ENCODE peak calls at places on chromosomes 16 and 17, in four cellular contexts. One of them, this sample, is unnamed.

GRCh38 chr16:12764813-12765212 is 38.9 kb downstream of the CPPED1 start:
- DNase-seq in HCT116: no peak
- DNase-seq in fibroblast of lung: no peak
- DNase-seq in coronary artery: no peak
- DNase-seq in this sample: no peak

GRCh38 chr17:80316927-80317705 is 56.5 kb downstream of the RNF213 start:
- DNase-seq in HCT116: no peak
- DNase-seq in fibroblast of lung: no peak
- DNase-seq in coronary artery: no peak
- DNase-seq in this sample: no peak

GRCh38 chr17:73091770-73092517 is 544 bp downstream of the SLC39A11 start:
- DNase-seq in HCT116: no peak
- DNase-seq in fibroblast of lung: peak
- DNase-seq in coronary artery: no peak
- DNase-seq in this sample: no peak

GRCh38 chr16:86826931-86827330 is 248.6 kb downstream of the FOXL1 start:
- DNase-seq in HCT116: no peak
- DNase-seq in fibroblast of lung: peak
- DNase-seq in coronary artery: no peak
- DNase-seq in this sample: no peak

GRCh38 chr17:76738468-76738850 is 540 bp downstream of the MFSD11 start:
- DNase-seq in HCT116: no peak
- DNase-seq in fibroblast of lung: no peak
- DNase-seq in coronary artery: no peak
- DNase-seq in this sample: no peak

GRCh38 chr17:6503641-6504195 is 52.6 kb downstream of the PITPNM3 start:
- DNase-seq in HCT116: no peak
- DNase-seq in fibroblast of lung: no peak
- DNase-seq in coronary artery: peak
- DNase-seq in this sample: no peak

GRCh38 chr17:82103588-82104451 is 5.8 kb upstream of the FASN start:
- DNase-seq in HCT116: no peak
- DNase-seq in fibroblast of lung: no peak
- DNase-seq in coronary artery: no peak
- DNase-seq in this sample: no peak

GRCh38 chr17:31696184-31696602 is 162.9 kb downstream of the COPRS start:
- DNase-seq in HCT116: no peak
- DNase-seq in fibroblast of lung: peak
- DNase-seq in coronary artery: peak
- DNase-seq in this sample: peak

GRCh38 chr17:5555254-5555653 is 29.1 kb downstream of the NLRP1 start:
- DNase-seq in HCT116: no peak
- DNase-seq in fibroblast of lung: peak
- DNase-seq in coronary artery: peak
- DNase-seq in this sample: peak

GRCh38 chr17:50847566-50847965 is 12.2 kb downstream of the WFIKKN2 start:
- DNase-seq in HCT116: no peak
- DNase-seq in fibroblast of lung: no peak
- DNase-seq in coronary artery: no peak
- DNase-seq in this sample: no peak

GRCh38 chr17:82018152-82019041 is 4.3 kb downstream of the CENPX start:
- DNase-seq in HCT116: no peak
- DNase-seq in fibroblast of lung: no peak
- DNase-seq in coronary artery: no peak
- DNase-seq in this sample: no peak

GRCh38 chr16:86924537-86924936 is 346.2 kb downstream of the FOXL1 start:
- DNase-seq in HCT116: no peak
- DNase-seq in fibroblast of lung: peak
- DNase-seq in coronary artery: no peak
- DNase-seq in this sample: peak

GRCh38 chr16:21638573-21638975 is 13.8 kb downstream of the IGSF6 start:
- DNase-seq in HCT116: no peak
- DNase-seq in fibroblast of lung: peak
- DNase-seq in coronary artery: no peak
- DNase-seq in this sample: no peak

GRCh38 chr17:1754430-1755112 is 7.3 kb upstream of the SERPINF1 start:
- DNase-seq in HCT116: no peak
- DNase-seq in fibroblast of lung: no peak
- DNase-seq in coronary artery: no peak
- DNase-seq in this sample: no peak

GRCh38 chr17:15377608-15378007 is 36.2 kb upstream of the TEKT3 start:
- DNase-seq in HCT116: peak
- DNase-seq in fibroblast of lung: peak
- DNase-seq in coronary artery: no peak
- DNase-seq in this sample: peak

GRCh38 chr17:44235583-44235936 is 16.1 kb upstream of the UBTF start:
- DNase-seq in HCT116: peak
- DNase-seq in fibroblast of lung: peak
- DNase-seq in coronary artery: no peak
- DNase-seq in this sample: no peak

GRCh38 chr17:28701987-28702751 is 9.5 kb downstream of the PROCA1 start:
- DNase-seq in HCT116: no peak
- DNase-seq in fibroblast of lung: no peak
- DNase-seq in coronary artery: no peak
- DNase-seq in this sample: no peak

DNA sequence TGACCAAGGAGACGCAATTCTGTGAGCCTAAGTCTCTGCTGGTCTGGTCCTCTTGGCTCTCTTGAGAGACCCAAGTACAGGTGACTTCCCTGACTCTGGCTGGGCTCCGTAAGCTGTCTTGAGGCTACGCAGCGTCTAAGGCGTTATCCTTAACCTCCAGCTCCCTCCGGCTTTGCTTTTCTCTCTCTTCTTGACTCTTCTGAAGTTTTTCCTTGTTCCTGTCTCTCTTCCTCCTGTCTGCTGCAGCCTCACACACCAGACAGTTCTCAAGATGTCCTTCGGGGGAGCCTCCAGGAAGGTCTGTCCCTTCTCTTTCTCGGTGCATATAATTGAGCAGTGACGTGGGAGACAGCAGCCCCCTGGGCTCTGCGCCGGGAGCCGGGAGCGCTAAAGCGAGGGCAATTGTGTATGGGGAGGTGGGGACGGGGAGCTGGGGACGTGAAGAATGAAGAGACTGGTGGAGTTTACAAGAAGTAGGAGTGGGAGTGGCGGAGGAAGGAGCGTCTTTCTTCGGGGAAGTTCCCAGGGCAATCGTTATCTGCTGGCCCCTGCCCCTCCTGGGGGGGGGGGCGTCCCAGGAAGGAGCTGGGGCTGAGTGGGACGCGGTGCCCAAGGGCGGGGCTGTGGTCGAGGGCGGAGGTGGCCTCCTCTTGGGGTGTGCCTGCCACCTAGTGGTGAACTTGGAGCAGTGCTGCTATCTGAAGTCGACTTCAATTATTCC is 6.9 kb upstream of the PIRT start:
- DNase-seq in HCT116: peak
- DNase-seq in fibroblast of lung: peak
- DNase-seq in coronary artery: no peak
- DNase-seq in this sample: peak
- H3K4me3 ChIP-seq in HCT116: no peak
- H3K4me3 ChIP-seq in fibroblast of lung: peak
- H3K4me3 ChIP-seq in coronary artery: peak
- H3K4me3 ChIP-seq in this sample: peak

DNA sequence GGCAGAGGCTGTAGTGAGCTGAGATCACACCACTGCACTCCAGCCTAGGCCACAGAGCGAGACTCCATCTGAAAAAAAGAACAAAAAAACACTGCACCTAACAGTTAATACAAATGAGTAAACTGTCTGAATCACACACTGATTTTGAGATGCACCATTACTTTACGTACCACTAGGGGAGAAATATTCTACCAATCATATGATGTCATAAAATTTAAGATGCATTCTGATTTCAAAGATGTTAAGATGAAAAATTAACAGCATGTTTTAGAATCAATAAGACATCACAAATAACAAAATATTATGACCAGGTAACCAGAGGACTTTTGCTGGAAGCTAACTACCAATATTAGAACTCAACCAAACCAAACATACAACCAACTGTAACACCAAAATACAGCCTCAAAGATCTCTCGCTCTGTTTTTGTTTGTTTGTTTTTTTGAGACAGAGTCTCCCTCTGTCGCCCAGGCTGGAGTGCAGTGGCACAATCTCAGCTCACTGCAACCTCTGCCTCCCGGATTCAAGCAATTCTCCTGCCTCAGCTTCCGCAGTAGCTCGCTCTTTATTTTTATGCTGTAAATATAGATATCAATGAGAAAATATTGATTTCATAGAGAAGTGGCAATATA is 31.6 kb downstream of the GLG1 start:
- DNase-seq in HCT116: no peak
- DNase-seq in fibroblast of lung: no peak
- DNase-seq in coronary artery: no peak
- DNase-seq in this sample: no peak
- TF ChIP-seq CTCF in HCT116: peak
- TF ChIP-seq CTCF in fibroblast of lung: no peak
- TF ChIP-seq CTCF in coronary artery: no peak
- TF ChIP-seq CTCF in this sample: no peak

GRCh38 chr16:62764572-62764971 is 728.3 kb upstream of the CDH8 start:
- DNase-seq in HCT116: no peak
- DNase-seq in fibroblast of lung: no peak
- DNase-seq in coronary artery: no peak
- DNase-seq in this sample: no peak
- H3K4me3 ChIP-seq in HCT116: no peak
- H3K4me3 ChIP-seq in fibroblast of lung: no peak
- H3K4me3 ChIP-seq in coronary artery: no peak
- H3K4me3 ChIP-seq in this sample: no peak

GRCh38 chr17:8430966-8431365 is 4.7 kb upstream of the NDEL1 start:
- DNase-seq in HCT116: no peak
- DNase-seq in fibroblast of lung: peak
- DNase-seq in coronary artery: peak
- DNase-seq in this sample: no peak
- TF ChIP-seq CTCF in HCT116: no peak
- TF ChIP-seq CTCF in fibroblast of lung: no peak
- TF ChIP-seq CTCF in coronary artery: no peak
- TF ChIP-seq CTCF in this sample: no peak

GRCh38 chr17:42982266-42982665 is 1.9 kb downstream of the RUNDC1 start:
- DNase-seq in HCT116: no peak
- DNase-seq in fibroblast of lung: no peak
- DNase-seq in coronary artery: no peak
- DNase-seq in this sample: no peak
- H3K4me3 ChIP-seq in HCT116: no peak
- H3K4me3 ChIP-seq in fibroblast of lung: no peak
- H3K4me3 ChIP-seq in coronary artery: no peak
- H3K4me3 ChIP-seq in this sample: peak

GRCh38 chr16:57801098-57801855 is 1.0 kb downstream of the KIFC3 start:
- DNase-seq in HCT116: no peak
- DNase-seq in fibroblast of lung: peak
- DNase-seq in coronary artery: no peak
- DNase-seq in this sample: peak
- TF ChIP-seq CTCF in HCT116: peak
- TF ChIP-seq CTCF in fibroblast of lung: no peak
- TF ChIP-seq CTCF in coronary artery: no peak
- TF ChIP-seq CTCF in this sample: peak

DNA sequence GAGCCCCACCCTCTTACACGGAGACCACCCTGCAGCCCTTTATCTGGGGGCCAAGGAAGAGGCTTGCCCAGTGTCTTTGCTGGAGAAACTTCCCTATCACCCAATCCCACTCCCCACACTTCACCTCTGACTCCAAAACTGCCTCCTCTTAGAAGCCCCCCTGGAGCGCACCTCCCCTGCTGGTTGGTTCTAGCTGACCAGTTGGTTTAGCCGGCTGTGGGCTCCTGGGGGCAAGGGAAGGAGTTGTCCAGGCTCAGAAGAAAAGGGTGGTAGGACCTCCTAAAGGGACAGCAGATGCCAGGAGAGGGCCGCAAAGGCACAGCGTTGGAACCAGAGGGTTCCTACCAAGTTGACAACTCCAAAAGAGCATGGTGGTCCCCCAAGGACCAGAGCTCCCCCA is 2.0 kb downstream of the BCAR1 start:
- DNase-seq in HCT116: no peak
- DNase-seq in fibroblast of lung: no peak
- DNase-seq in coronary artery: no peak
- DNase-seq in this sample: no peak
- H3K4me3 ChIP-seq in HCT116: peak
- H3K4me3 ChIP-seq in fibroblast of lung: peak
- H3K4me3 ChIP-seq in coronary artery: peak
- H3K4me3 ChIP-seq in this sample: peak

This sample was measured in AG04449.